ENCODE peak calls at places on chromosome 14, in five cellular contexts. O is A549; T is activated CD8-positive, alpha-beta memory T cell treated with anti-CD3 and anti-CD28 coated beads for 24 hours; L is AG09319; V is NCI-H524. S is an unnamed sample.

GRCh38 chr14:23140389-23140788 is 21.3 kb upstream of the CEBPE start:
- DNase-seq in O (no peak), T (no peak), L (no peak), V (no peak), S (no peak)

GRCh38 chr14:21985081-21985480 is 311.5 kb upstream of the OR4E1 start:
- DNase-seq in O (no peak), T (no peak), L (no peak), V (no peak), S (no peak)

GRCh38 chr14:67413806-67414769 is 2.1 kb upstream of the PLEK2 start:
- DNase-seq in O (peak), T (no peak), L (no peak), V (no peak), S (peak)

GRCh38 chr14:58633831-58634230 is 3.9 kb upstream of the DACT1 start:
- DNase-seq in O (no peak), T (no peak), L (no peak), V (no peak), S (no peak)

GRCh38 chr14:97306785-97307246 is 509.6 kb downstream of the VRK1 start:
- DNase-seq in O (no peak), T (no peak), L (no peak), V (no peak), S (no peak)

GRCh38 chr14:59570122-59570521 is 6.5 kb downstream of the CCDC175 start:
- DNase-seq in O (peak), T (no peak), L (no peak), V (no peak), S (no peak)

GRCh38 chr14:95346820-95347219 is 27.1 kb upstream of the CLMN start:
- DNase-seq in O (no peak), T (no peak), L (no peak), V (no peak), S (no peak)

GRCh38 chr14:34078117-34078743 is 127.4 kb upstream of the EGLN3 start:
- DNase-seq in O (peak), T (no peak), L (no peak), V (no peak), S (peak)

GRCh38 chr14:55921516-55921915 is 196.7 kb upstream of the PELI2 start:
- DNase-seq in O (no peak), T (no peak), L (no peak), V (no peak), S (no peak)

GRCh38 chr14:54329082-54329695 is 67.6 kb upstream of the CDKN3 start:
- DNase-seq in O (peak), T (no peak), L (peak), V (peak), S (no peak)

GRCh38 chr14:95515523-95516517 is 630 bp downstream of the SYNE3 start:
- DNase-seq in O (peak), T (peak), L (no peak), V (peak), S (no peak)

GRCh38 chr14:104697892-104698583 is 8.6 kb downstream of the INF2 start:
- DNase-seq in O (no peak), T (no peak), L (no peak), V (no peak), S (no peak)

GRCh38 chr14:69985456-69985855 is 106.2 kb downstream of the SMOC1 start:
- DNase-seq in O (peak), T (no peak), L (no peak), V (no peak), S (no peak)

GRCh38 chr14:70640938-70641547 is 673 bp upstream of the TTC9 start:
- DNase-seq in O (peak), T (peak), L (no peak), V (peak), S (no peak)

GRCh38 chr14:65949711-65950516 is 536.3 kb upstream of the CCDC196 start:
- DNase-seq in O (peak), T (peak), L (no peak), V (peak), S (no peak)

GRCh38 chr14:26841920-26842741 is 244.3 kb upstream of the NOVA1 start:
- DNase-seq in O (peak), T (no peak), L (peak), V (no peak), S (peak)

GRCh38 chr14:99971929-99972747 is 93.1 kb upstream of the EVL start:
- DNase-seq in O (no peak), T (peak), L (no peak), V (peak), S (no peak)

GRCh38 chr14:85214471-85214870 is 315.5 kb upstream of the FLRT2 start:
- DNase-seq in O (peak), T (no peak), L (no peak), V (no peak), S (no peak)

GRCh38 chr14:76676539-76676938 is 84.7 kb upstream of the VASH1 start:
- DNase-seq in O (no peak), T (no peak), L (no peak), V (no peak), S (no peak)

GRCh38 chr14:51545396-51545795 is 106.3 kb upstream of the FRMD6 start:
- DNase-seq in O (no peak), T (no peak), L (no peak), V (no peak), S (no peak)

GRCh38 chr14:23284654-23285529 is 1.0 kb downstream of the HOMEZ start:
- DNase-seq in O (no peak), T (no peak), L (no peak), V (no peak), S (no peak)

S was measured in smooth muscle cell of the brain vasculature.